ENCODE peak calls at places on chromosomes 6 and 20, in six cellular contexts. One of them, this sample, is unnamed.

GRCh38 chr20:7305971-7306370 is 538.5 kb downstream of the BMP2 start:
- DNase-seq in endothelial cell: no peak
- DNase-seq in anterior cingulate cortex: no peak
- DNase-seq in Ammon's horn: no peak
- DNase-seq in stimulated activated CD4-positive, alpha-beta T cell treated with anti-CD3 and anti-CD28 coated beads, Interleukin-2, amount 100 ng/mL, for 48 hours: no peak
- DNase-seq in CD14-positive monocyte: no peak
- DNase-seq in this sample: no peak

GRCh38 chr6:93663111-93663510 is 243.8 kb upstream of the EPHA7 start:
- DNase-seq in stimulated activated CD4-positive, alpha-beta T cell treated with anti-CD3 and anti-CD28 coated beads, Interleukin-2, amount 100 ng/mL, for 48 hours: no peak
- DNase-seq in endothelial cell: no peak
- DNase-seq in Ammon's horn: no peak
- DNase-seq in anterior cingulate cortex: no peak
- DNase-seq in CD14-positive monocyte: no peak
- DNase-seq in this sample: no peak

GRCh38 chr6:15752820-15753219 is 90.0 kb upstream of the DTNBP1 start:
- DNase-seq in stimulated activated CD4-positive, alpha-beta T cell treated with anti-CD3 and anti-CD28 coated beads, Interleukin-2, amount 100 ng/mL, for 48 hours: no peak
- DNase-seq in Ammon's horn: no peak
- DNase-seq in anterior cingulate cortex: no peak
- DNase-seq in endothelial cell: no peak
- DNase-seq in CD14-positive monocyte: no peak
- DNase-seq in this sample: peak

GRCh38 chr20:14826926-14827325 is 489.5 kb upstream of the FLRT3 start:
- DNase-seq in endothelial cell: no peak
- DNase-seq in CD14-positive monocyte: no peak
- DNase-seq in anterior cingulate cortex: no peak
- DNase-seq in stimulated activated CD4-positive, alpha-beta T cell treated with anti-CD3 and anti-CD28 coated beads, Interleukin-2, amount 100 ng/mL, for 48 hours: no peak
- DNase-seq in Ammon's horn: no peak
- DNase-seq in this sample: no peak

GRCh38 chr6:99822741-99823512 is 171.1 kb downstream of the MCHR2 start:
- DNase-seq in stimulated activated CD4-positive, alpha-beta T cell treated with anti-CD3 and anti-CD28 coated beads, Interleukin-2, amount 100 ng/mL, for 48 hours: no peak
- DNase-seq in anterior cingulate cortex: no peak
- DNase-seq in Ammon's horn: peak
- DNase-seq in endothelial cell: peak
- DNase-seq in CD14-positive monocyte: no peak
- DNase-seq in this sample: peak

GRCh38 chr20:37534401-37535157 is 6.9 kb upstream of the BLCAP start:
- DNase-seq in stimulated activated CD4-positive, alpha-beta T cell treated with anti-CD3 and anti-CD28 coated beads, Interleukin-2, amount 100 ng/mL, for 48 hours: peak
- DNase-seq in CD14-positive monocyte: no peak
- DNase-seq in Ammon's horn: peak
- DNase-seq in endothelial cell: peak
- DNase-seq in anterior cingulate cortex: peak
- DNase-seq in this sample: peak

GRCh38 chr6:126904176-126904575 is 214.3 kb upstream of the RSPO3 start:
- DNase-seq in CD14-positive monocyte: no peak
- DNase-seq in endothelial cell: no peak
- DNase-seq in stimulated activated CD4-positive, alpha-beta T cell treated with anti-CD3 and anti-CD28 coated beads, Interleukin-2, amount 100 ng/mL, for 48 hours: no peak
- DNase-seq in Ammon's horn: no peak
- DNase-seq in anterior cingulate cortex: no peak
- DNase-seq in this sample: no peak

GRCh38 chr6:90370493-90370959 is 73.9 kb upstream of the BACH2 start:
- DNase-seq in CD14-positive monocyte: no peak
- DNase-seq in anterior cingulate cortex: no peak
- DNase-seq in Ammon's horn: no peak
- DNase-seq in endothelial cell: no peak
- DNase-seq in stimulated activated CD4-positive, alpha-beta T cell treated with anti-CD3 and anti-CD28 coated beads, Interleukin-2, amount 100 ng/mL, for 48 hours: no peak
- DNase-seq in this sample: no peak

GRCh38 chr6:134347916-134348805 is 30.2 kb upstream of the SGK1 start:
- DNase-seq in endothelial cell: no peak
- DNase-seq in anterior cingulate cortex: peak
- DNase-seq in stimulated activated CD4-positive, alpha-beta T cell treated with anti-CD3 and anti-CD28 coated beads, Interleukin-2, amount 100 ng/mL, for 48 hours: no peak
- DNase-seq in Ammon's horn: peak
- DNase-seq in CD14-positive monocyte: no peak
- DNase-seq in this sample: no peak

GRCh38 chr20:4947817-4948559 is 53.3 kb downstream of the SLC23A2 start:
- DNase-seq in Ammon's horn: no peak
- DNase-seq in CD14-positive monocyte: no peak
- DNase-seq in endothelial cell: no peak
- DNase-seq in anterior cingulate cortex: no peak
- DNase-seq in stimulated activated CD4-positive, alpha-beta T cell treated with anti-CD3 and anti-CD28 coated beads, Interleukin-2, amount 100 ng/mL, for 48 hours: no peak
- DNase-seq in this sample: no peak

GRCh38 chr6:11404845-11405244 is 132.7 kb upstream of the TMEM170B start:
- DNase-seq in CD14-positive monocyte: no peak
- DNase-seq in Ammon's horn: peak
- DNase-seq in stimulated activated CD4-positive, alpha-beta T cell treated with anti-CD3 and anti-CD28 coated beads, Interleukin-2, amount 100 ng/mL, for 48 hours: no peak
- DNase-seq in anterior cingulate cortex: no peak
- DNase-seq in endothelial cell: no peak
- DNase-seq in this sample: no peak

GRCh38 chr6:111711476-111711875 is 105.8 kb upstream of the TRAF3IP2 start:
- DNase-seq in endothelial cell: peak
- DNase-seq in Ammon's horn: peak
- DNase-seq in stimulated activated CD4-positive, alpha-beta T cell treated with anti-CD3 and anti-CD28 coated beads, Interleukin-2, amount 100 ng/mL, for 48 hours: no peak
- DNase-seq in CD14-positive monocyte: no peak
- DNase-seq in anterior cingulate cortex: peak
- DNase-seq in this sample: no peak

GRCh38 chr6:21808551-21809181 is 215.1 kb downstream of the SOX4 start:
- DNase-seq in CD14-positive monocyte: no peak
- DNase-seq in endothelial cell: no peak
- DNase-seq in anterior cingulate cortex: no peak
- DNase-seq in Ammon's horn: no peak
- DNase-seq in stimulated activated CD4-positive, alpha-beta T cell treated with anti-CD3 and anti-CD28 coated beads, Interleukin-2, amount 100 ng/mL, for 48 hours: no peak
- DNase-seq in this sample: no peak

GRCh38 chr6:23228439-23229024 is 659.2 kb downstream of the HDGFL1 start:
- DNase-seq in Ammon's horn: no peak
- DNase-seq in stimulated activated CD4-positive, alpha-beta T cell treated with anti-CD3 and anti-CD28 coated beads, Interleukin-2, amount 100 ng/mL, for 48 hours: no peak
- DNase-seq in anterior cingulate cortex: no peak
- DNase-seq in CD14-positive monocyte: no peak
- DNase-seq in endothelial cell: no peak
- DNase-seq in this sample: no peak

GRCh38 chr20:44810061-44810390 is 320 bp downstream of the RIMS4 start:
- DNase-seq in CD14-positive monocyte: no peak
- DNase-seq in stimulated activated CD4-positive, alpha-beta T cell treated with anti-CD3 and anti-CD28 coated beads, Interleukin-2, amount 100 ng/mL, for 48 hours: no peak
- DNase-seq in endothelial cell: no peak
- DNase-seq in Ammon's horn: no peak
- DNase-seq in anterior cingulate cortex: no peak
- DNase-seq in this sample: no peak

GRCh38 chr6:68778356-68779020 is 143.4 kb downstream of the ADGRB3 start:
- DNase-seq in anterior cingulate cortex: peak
- DNase-seq in Ammon's horn: peak
- DNase-seq in endothelial cell: peak
- DNase-seq in stimulated activated CD4-positive, alpha-beta T cell treated with anti-CD3 and anti-CD28 coated beads, Interleukin-2, amount 100 ng/mL, for 48 hours: no peak
- DNase-seq in CD14-positive monocyte: no peak
- DNase-seq in this sample: peak

GRCh38 chr20:57060407-57061057 is 205.9 kb downstream of the BMP7 start:
- DNase-seq in stimulated activated CD4-positive, alpha-beta T cell treated with anti-CD3 and anti-CD28 coated beads, Interleukin-2, amount 100 ng/mL, for 48 hours: no peak
- DNase-seq in CD14-positive monocyte: peak
- DNase-seq in Ammon's horn: no peak
- DNase-seq in endothelial cell: no peak
- DNase-seq in anterior cingulate cortex: no peak
- DNase-seq in this sample: no peak

GRCh38 chr6:118959903-118960302 is 24.9 kb upstream of the MCM9 start:
- DNase-seq in endothelial cell: no peak
- DNase-seq in CD14-positive monocyte: no peak
- DNase-seq in Ammon's horn: no peak
- DNase-seq in stimulated activated CD4-positive, alpha-beta T cell treated with anti-CD3 and anti-CD28 coated beads, Interleukin-2, amount 100 ng/mL, for 48 hours: no peak
- DNase-seq in anterior cingulate cortex: no peak
- DNase-seq in this sample: no peak

GRCh38 chr20:22339091-22339881 is 245.1 kb downstream of the FOXA2 start:
- DNase-seq in anterior cingulate cortex: no peak
- DNase-seq in stimulated activated CD4-positive, alpha-beta T cell treated with anti-CD3 and anti-CD28 coated beads, Interleukin-2, amount 100 ng/mL, for 48 hours: peak
- DNase-seq in endothelial cell: peak
- DNase-seq in Ammon's horn: peak
- DNase-seq in CD14-positive monocyte: no peak
- DNase-seq in this sample: peak

GRCh38 chr20:37920270-37920669 is 17.3 kb downstream of the VSTM2L start:
- DNase-seq in CD14-positive monocyte: no peak
- DNase-seq in Ammon's horn: no peak
- DNase-seq in stimulated activated CD4-positive, alpha-beta T cell treated with anti-CD3 and anti-CD28 coated beads, Interleukin-2, amount 100 ng/mL, for 48 hours: no peak
- DNase-seq in endothelial cell: no peak
- DNase-seq in anterior cingulate cortex: no peak
- DNase-seq in this sample: no peak

This sample was measured in T47D.